ENCODE peak calls at places on chromosomes 1 and 21, in four cellular contexts. One of them, this sample, is unnamed.
A peak's percentile ranks its signal among the peaks of the same experiment; 100 is the strongest.

GRCh38 chr1:221742555-221743415 is 896 bp upstream of the DUSP10 start:
- DNase-seq in heart right ventricle: peak; percentile 93
- DNase-seq in T-helper 9 cell: peak; percentile 66
- DNase-seq in esophagus squamous epithelium: peak; percentile 44
- DNase-seq in this sample: peak; percentile 79

GRCh38 chr1:169604781-169605560 is 18.7 kb upstream of the F5 start:
- DNase-seq in heart right ventricle: no peak
- DNase-seq in esophagus squamous epithelium: no peak
- DNase-seq in T-helper 9 cell: peak; percentile 5
- DNase-seq in this sample: no peak

GRCh38 chr1:161440312-161440894 is 64.9 kb upstream of the FCGR2A start:
- DNase-seq in T-helper 9 cell: peak; percentile 43
- DNase-seq in esophagus squamous epithelium: no peak
- DNase-seq in heart right ventricle: peak; percentile 62
- DNase-seq in this sample: peak; percentile 93

GRCh38 chr1:84427520-84428188 is 29.4 kb downstream of the DNASE2B start:
- DNase-seq in heart right ventricle: no peak
- DNase-seq in esophagus squamous epithelium: no peak
- DNase-seq in T-helper 9 cell: no peak
- DNase-seq in this sample: no peak

GRCh38 chr21:46092026-46092764 is 5.7 kb upstream of the COL6A2 start:
- DNase-seq in T-helper 9 cell: no peak
- DNase-seq in esophagus squamous epithelium: no peak
- DNase-seq in heart right ventricle: peak; percentile 49
- DNase-seq in this sample: no peak

GRCh38 chr1:204992499-204992898 is 50.5 kb upstream of the CNTN2 start:
- DNase-seq in T-helper 9 cell: no peak
- DNase-seq in esophagus squamous epithelium: no peak
- DNase-seq in heart right ventricle: no peak
- DNase-seq in this sample: no peak

GRCh38 chr1:229062135-229062534 is 208.8 kb upstream of the RAB4A start:
- DNase-seq in esophagus squamous epithelium: no peak
- DNase-seq in heart right ventricle: peak; percentile 51
- DNase-seq in T-helper 9 cell: no peak
- DNase-seq in this sample: no peak

GRCh38 chr1:33089457-33089856 is 8.5 kb downstream of the AZIN2 start:
- DNase-seq in esophagus squamous epithelium: no peak
- DNase-seq in T-helper 9 cell: no peak
- DNase-seq in heart right ventricle: no peak
- DNase-seq in this sample: no peak

GRCh38 chr1:247172956-247173355 is 1.1 kb upstream of the ZNF124 start:
- DNase-seq in heart right ventricle: no peak
- DNase-seq in T-helper 9 cell: no peak
- DNase-seq in esophagus squamous epithelium: no peak
- DNase-seq in this sample: no peak